ENCODE peak calls at places on chromosome 4, in four cellular contexts. T is left cardiac atrium, N is neural crest cell, Q is amniotic stem cell. C is an unnamed sample.

GRCh38 chr4:123893746-123894095 is 497.1 kb downstream of the SPRY1 start:
- DNase-seq in T (no peak), N (no peak), Q (no peak), C (no peak)

GRCh38 chr4:182143086-182143821 is 99.9 kb upstream of the TENM3 start:
- DNase-seq in T (no peak), N (peak; percentile 18), Q (no peak), C (no peak)

GRCh38 chr4:8558080-8558960 is 21.9 kb upstream of the GPR78 start:
- DNase-seq in T (no peak), N (no peak), Q (no peak), C (no peak)

GRCh38 chr4:71187399-71188196 is 151.2 kb upstream of the SLC4A4 start:
- DNase-seq in T (peak; percentile 35), N (no peak), Q (peak; percentile 45), C (peak; percentile 23)

GRCh38 chr4:121208571-121208970 is 44.5 kb upstream of the TNIP3 start:
- DNase-seq in T (no peak), N (no peak), Q (no peak), C (no peak)

GRCh38 chr4:48252313-48252712 is 17.3 kb downstream of the TEC start:
- DNase-seq in T (no peak), N (no peak), Q (no peak), C (no peak)

GRCh38 chr4:125105561-125105960 is 209.2 kb upstream of the FAT4 start:
- DNase-seq in T (no peak), N (no peak), Q (no peak), C (no peak)

GRCh38 chr4:55941881-55942280 is 6.9 kb upstream of the CEP135 start:
- DNase-seq in T (no peak), N (no peak), Q (no peak), C (no peak)

GRCh38 chr4:89922881-89923280 is 28.2 kb downstream of the MMRN1 start:
- DNase-seq in T (no peak), N (no peak), Q (no peak), C (no peak)